ENCODE peak calls at places on chromosomes 3 and 15, in five cellular contexts. One of them, this sample, is unnamed. For H3K4me1, the result is how much of the 10 kb centered on the place peaks cover.

GRCh38 chr15:52234596-52235541 is 43.7 kb upstream of the GNB5 start:
- DNase-seq in heart left ventricle: no peak
- DNase-seq in GM12878: no peak
- DNase-seq in psoas muscle: no peak
- DNase-seq in sigmoid colon: no peak
- DNase-seq in this sample: no peak

GRCh38 chr15:42681119-42681518 is 55.8 kb downstream of the CDAN1 start:
- DNase-seq in GM12878: no peak
- DNase-seq in psoas muscle: no peak
- DNase-seq in sigmoid colon: no peak
- DNase-seq in heart left ventricle: no peak
- DNase-seq in this sample: no peak

GRCh38 chr3:177491301-177492031 is 294.2 kb upstream of the TBL1XR1 start:
- DNase-seq in sigmoid colon: no peak
- DNase-seq in GM12878: no peak
- DNase-seq in psoas muscle: no peak
- DNase-seq in heart left ventricle: peak
- DNase-seq in this sample: no peak

GRCh38 chr3:52245322-52246263 is at the start of gene PPM1M:
- DNase-seq in psoas muscle: peak
- DNase-seq in GM12878: no peak
- DNase-seq in heart left ventricle: peak
- DNase-seq in sigmoid colon: peak
- DNase-seq in this sample: peak

GRCh38 chr15:42324308-42324707 is 35.0 kb upstream of the CAPN3 start:
- DNase-seq in psoas muscle: no peak
- DNase-seq in sigmoid colon: no peak
- DNase-seq in heart left ventricle: no peak
- DNase-seq in GM12878: no peak
- DNase-seq in this sample: no peak

GRCh38 chr15:70906842-70907241 is 14.2 kb downstream of the LRRC49 start:
- DNase-seq in heart left ventricle: no peak
- DNase-seq in GM12878: no peak
- DNase-seq in sigmoid colon: no peak
- DNase-seq in psoas muscle: no peak
- DNase-seq in this sample: no peak

GRCh38 chr3:106862067-106862466 is 515.2 kb upstream of the CCDC54 start:
- DNase-seq in heart left ventricle: no peak
- DNase-seq in GM12878: no peak
- DNase-seq in sigmoid colon: no peak
- DNase-seq in psoas muscle: no peak
- DNase-seq in this sample: no peak

GRCh38 chr15:68234060-68234459 is 4.5 kb upstream of the CLN6 start:
- DNase-seq in heart left ventricle: no peak
- DNase-seq in psoas muscle: no peak
- DNase-seq in sigmoid colon: no peak
- DNase-seq in GM12878: no peak
- DNase-seq in this sample: no peak

GRCh38 chr15:32750981-32751380 is 33.2 kb downstream of the GREM1 start:
- DNase-seq in sigmoid colon: no peak
- DNase-seq in heart left ventricle: no peak
- DNase-seq in GM12878: no peak
- DNase-seq in psoas muscle: no peak
- DNase-seq in this sample: no peak
- H3K4me1 ChIP-seq in sigmoid colon: under half
- H3K4me1 ChIP-seq in heart left ventricle: under half
- H3K4me1 ChIP-seq in GM12878: under half
- H3K4me1 ChIP-seq in psoas muscle: under half
- H3K4me1 ChIP-seq in this sample: under half

GRCh38 chr3:88408935-88409334 is 259.2 kb downstream of the C3orf38 start:
- DNase-seq in heart left ventricle: no peak
- DNase-seq in GM12878: no peak
- DNase-seq in psoas muscle: no peak
- DNase-seq in sigmoid colon: no peak
- DNase-seq in this sample: no peak
- TF ChIP-seq CTCF in heart left ventricle: no peak
- TF ChIP-seq CTCF in GM12878: no peak
- TF ChIP-seq CTCF in psoas muscle: no peak
- TF ChIP-seq CTCF in sigmoid colon: no peak
- TF ChIP-seq CTCF in this sample: no peak

GRCh38 chr3:103112273-103112672 is 677.5 kb downstream of the ZPLD1 start:
- DNase-seq in sigmoid colon: no peak
- DNase-seq in psoas muscle: no peak
- DNase-seq in GM12878: no peak
- DNase-seq in heart left ventricle: no peak
- DNase-seq in this sample: no peak
- H3K4me3 ChIP-seq in sigmoid colon: no peak
- H3K4me3 ChIP-seq in psoas muscle: no peak
- H3K4me3 ChIP-seq in GM12878: no peak
- H3K4me3 ChIP-seq in heart left ventricle: no peak
- H3K4me3 ChIP-seq in this sample: no peak

GRCh38 chr3:39362812-39363211 is 20.4 kb upstream of the SLC25A38 start:
- DNase-seq in heart left ventricle: no peak
- DNase-seq in GM12878: no peak
- DNase-seq in psoas muscle: no peak
- DNase-seq in sigmoid colon: no peak
- DNase-seq in this sample: no peak

GRCh38 chr3:39361252-39361927 is 21.8 kb upstream of the SLC25A38 start:
- DNase-seq in sigmoid colon: no peak
- DNase-seq in heart left ventricle: no peak
- DNase-seq in GM12878: no peak
- DNase-seq in psoas muscle: no peak
- DNase-seq in this sample: no peak

GRCh38 chr3:39358302-39358701 is 24.9 kb upstream of the SLC25A38 start:
- DNase-seq in sigmoid colon: no peak
- DNase-seq in heart left ventricle: no peak
- DNase-seq in psoas muscle: no peak
- DNase-seq in GM12878: no peak
- DNase-seq in this sample: no peak

GRCh38 chr3:39362177-39362576 is 21.0 kb upstream of the SLC25A38 start:
- DNase-seq in heart left ventricle: peak
- DNase-seq in GM12878: no peak
- DNase-seq in sigmoid colon: no peak
- DNase-seq in psoas muscle: no peak
- DNase-seq in this sample: no peak
- H3K4me1 ChIP-seq in heart left ventricle: under half
- H3K4me1 ChIP-seq in GM12878: under half
- H3K4me1 ChIP-seq in sigmoid colon: under half
- H3K4me1 ChIP-seq in psoas muscle: under half
- H3K4me1 ChIP-seq in this sample: under half